ENCODE peak calls at places on chromosomes 7 and 10, in six cellular contexts. E is AG20443; N is body of pancreas; A is right cardiac atrium; K is sciatic nerve; J is stimulated activated CD4-positive, alpha-beta T cell treated with anti-CD3 and anti-CD28 coated beads, Interleukin-15, amount 100 ng/mL, for 48 hours. V is an unnamed sample.

GRCh38 chr10:19915125-19915524 is 98.9 kb downstream of the PLXDC2 start:
- DNase-seq in J (no peak), N (no peak), A (no peak), K (no peak), E (no peak), V (no peak)

GRCh38 chr10:110416776-110417732 is 80.7 kb upstream of the DUSP5 start:
- DNase-seq in J (no peak), A (no peak), N (no peak), K (no peak), E (no peak), V (no peak)

GRCh38 chr7:102106625-102107024 is 180.0 kb upstream of the SH2B2 start:
- DNase-seq in J (no peak), K (no peak), A (no peak), E (no peak), N (no peak), V (peak)

GRCh38 chr7:111531993-111532392 is 30.3 kb downstream of the IMMP2L start:
- DNase-seq in E (no peak), J (no peak), K (no peak), N (no peak), A (no peak), V (no peak)

GRCh38 chr7:80662252-80662651 is 23.8 kb downstream of the CD36 start:
- DNase-seq in J (no peak), A (no peak), K (no peak), N (no peak), E (no peak), V (no peak)

GRCh38 chr10:99661370-99661749 is 2.1 kb downstream of the ENTPD7 start:
- DNase-seq in J (no peak), A (no peak), N (no peak), E (peak), K (no peak), V (no peak)

GRCh38 chr10:68208424-68209042 is 23.4 kb downstream of the ATOH7 start:
- DNase-seq in E (peak), J (no peak), A (no peak), K (no peak), N (peak), V (no peak)

GRCh38 chr7:90569368-90569767 is 26.8 kb upstream of the CDK14 start:
- DNase-seq in E (no peak), K (no peak), N (no peak), J (no peak), A (no peak), V (no peak)

GRCh38 chr7:120131096-120131839 is 141.7 kb upstream of the KCND2 start:
- DNase-seq in A (no peak), K (no peak), E (no peak), J (no peak), N (no peak), V (no peak)

GRCh38 chr7:15558747-15559146 is 3.1 kb downstream of the AGMO start:
- DNase-seq in N (no peak), K (no peak), J (no peak), E (no peak), A (no peak), V (no peak)

GRCh38 chr7:104174798-104175197 is 33.0 kb downstream of the ORC5 start:
- DNase-seq in J (no peak), E (no peak), N (no peak), A (no peak), K (no peak), V (no peak)

GRCh38 chr10:120077707-120078492 is 185.4 kb downstream of the SEC23IP start:
- DNase-seq in E (no peak), K (no peak), J (no peak), A (no peak), N (no peak), V (no peak)

GRCh38 chr7:77940647-77941046 is 142.1 kb downstream of the PHTF2 start:
- DNase-seq in A (no peak), J (no peak), K (no peak), E (peak), N (no peak), V (no peak)

GRCh38 chr10:133021963-133022783 is 65.6 kb upstream of the ADGRA1 start:
- DNase-seq in E (no peak), N (no peak), K (no peak), J (no peak), A (peak), V (no peak)

GRCh38 chr10:63208981-63209380 is 75.9 kb downstream of the NRBF2 start:
- DNase-seq in K (no peak), J (no peak), A (no peak), N (no peak), E (peak), V (no peak)

GRCh38 chr7:151251926-151252835 is 3.7 kb upstream of the SMARCD3 start:
- DNase-seq in E (peak), J (no peak), N (peak), A (peak), K (peak), V (peak)

GRCh38 chr7:30179016-30179436 is 44.2 kb downstream of the MTURN start:
- DNase-seq in K (no peak), A (no peak), J (no peak), N (no peak), E (no peak), V (no peak)

GRCh38 chr10:71878327-71879034 is 27.4 kb upstream of the PSAP start:
- DNase-seq in J (no peak), A (no peak), N (no peak), K (no peak), E (no peak), V (no peak)

GRCh38 chr7:132592947-132593335 is 16.7 kb upstream of the PLXNA4 start:
- DNase-seq in K (no peak), N (no peak), J (no peak), E (no peak), A (no peak), V (no peak)